ENCODE peak calls at places on chromosome 18, in five cellular contexts. W is MM.1S, J is foreskin fibroblast, B is fibroblast of mammary gland, P is GM12864. M is an unnamed sample.

GRCh38 chr18:5413447-5413846 is 117.9 kb upstream of the ZBTB14 start:
- DNase-seq in W (no peak), J (no peak), B (no peak), P (no peak), M (no peak)

GRCh38 chr18:34084635-34085034 is 140.1 kb downstream of the NOL4 start:
- DNase-seq in W (no peak), J (no peak), B (no peak), P (no peak), M (no peak)

GRCh38 chr18:24613887-24614286 is 153.4 kb downstream of the HRH4 start:
- DNase-seq in W (no peak), J (no peak), B (no peak), P (no peak), M (no peak)

GRCh38 chr18:55501594-55502345 is 86.2 kb downstream of the TCF4 start:
- DNase-seq in W (no peak), J (no peak), B (no peak), P (no peak), M (no peak)

GRCh38 chr18:75854174-75854573 is 426.7 kb upstream of the SMIM21 start:
- DNase-seq in W (peak), J (no peak), B (no peak), P (no peak), M (no peak)

GRCh38 chr18:10661333-10661732 is 135.5 kb downstream of the NAPG start:
- DNase-seq in W (no peak), J (peak), B (peak), P (no peak), M (peak)

GRCh38 chr18:26618130-26618529 is 69.8 kb upstream of the KCTD1 start:
- DNase-seq in W (no peak), J (no peak), B (no peak), P (no peak), M (no peak)

GRCh38 chr18:13611616-13612110 is 114.7 kb downstream of the FAM210A start:
- DNase-seq in W (peak), J (peak), B (peak), P (no peak), M (no peak)

GRCh38 chr18:37299471-37300304 is 265.9 kb downstream of the CELF4 start:
- DNase-seq in W (no peak), J (peak), B (peak), P (no peak), M (peak)

GRCh38 chr18:3297025-3297984 is 35.4 kb downstream of the MYL12B start:
- DNase-seq in W (peak), J (peak), B (peak), P (peak), M (peak)

GRCh38 chr18:75135158-75135725 is 73.7 kb downstream of the PTGR3 start:
- DNase-seq in W (no peak), J (no peak), B (no peak), P (no peak), M (no peak)

GRCh38 chr18:79610461-79611039 is 69.1 kb upstream of the CTDP1 start:
- DNase-seq in W (no peak), J (no peak), B (no peak), P (no peak), M (no peak)

GRCh38 chr18:47791461-47791860 is 139.0 kb downstream of the SMAD2 start:
- DNase-seq in W (no peak), J (no peak), B (no peak), P (no peak), M (no peak)

GRCh38 chr18:75003089-75003488 is 205.8 kb downstream of the PTGR3 start:
- DNase-seq in W (no peak), J (no peak), B (peak), P (no peak), M (no peak)

GRCh38 chr18:13376298-13376840 is 157.8 kb downstream of the LDLRAD4 start:
- DNase-seq in W (no peak), J (no peak), B (no peak), P (no peak), M (no peak)

GRCh38 chr18:22344908-22345670 is 72.6 kb downstream of the CTAGE1 start:
- DNase-seq in W (no peak), J (no peak), B (no peak), P (no peak), M (no peak)

GRCh38 chr18:2958819-2959298 is 54.1 kb downstream of the LPIN2 start:
- DNase-seq in W (peak), J (peak), B (peak), P (no peak), M (no peak)

GRCh38 chr18:24530630-24531111 is 70.2 kb downstream of the HRH4 start:
- DNase-seq in W (no peak), J (peak), B (peak), P (no peak), M (peak)

GRCh38 chr18:66043009-66043408 is 292.2 kb downstream of the CDH7 start:
- DNase-seq in W (no peak), J (no peak), B (no peak), P (no peak), M (no peak)

GRCh38 chr18:28884304-28884703 is 707.4 kb upstream of the CDH2 start:
- DNase-seq in W (no peak), J (no peak), B (no peak), P (no peak), M (no peak)

GRCh38 chr18:41121116-41121826 is 833.8 kb upstream of the PIK3C3 start:
- DNase-seq in W (no peak), J (peak), B (peak), P (no peak), M (no peak)

GRCh38 chr18:581106-581505 is 926 bp downstream of the CETN1 start:
- DNase-seq in W (no peak), J (no peak), B (no peak), P (no peak), M (no peak)

GRCh38 chr18:31040982-31041345 is 1.6 kb downstream of the DSC3 start:
- DNase-seq in W (no peak), J (peak), B (no peak), P (no peak), M (no peak)

GRCh38 chr18:45334188-45334587 is 281.1 kb upstream of the SLC14A2 start:
- DNase-seq in W (no peak), J (no peak), B (no peak), P (no peak), M (no peak)

GRCh38 chr18:50656396-50656795 is 96.5 kb downstream of the MAPK4 start:
- DNase-seq in W (no peak), J (no peak), B (no peak), P (no peak), M (no peak)

GRCh38 chr18:55121397-55122170 is 162.3 kb upstream of the CCDC68 start:
- DNase-seq in W (peak), J (no peak), B (no peak), P (peak), M (no peak)

GRCh38 chr18:40066368-40066767 is 1888.7 kb upstream of the PIK3C3 start:
- DNase-seq in W (no peak), J (no peak), B (no peak), P (no peak), M (no peak)

GRCh38 chr18:70558371-70558770 is 269.5 kb downstream of the SOCS6 start:
- DNase-seq in W (no peak), J (no peak), B (no peak), P (no peak), M (no peak)

GRCh38 chr18:42442661-42443060 is 487.6 kb downstream of the PIK3C3 start:
- DNase-seq in W (no peak), J (no peak), B (peak), P (no peak), M (no peak)

GRCh38 chr18:51890762-51891161 is 449.2 kb upstream of the DCC start:
- DNase-seq in W (no peak), J (peak), B (no peak), P (no peak), M (peak)

GRCh38 chr18:26655614-26656400 is 107.5 kb upstream of the KCTD1 start:
- DNase-seq in W (peak), J (peak), B (peak), P (no peak), M (no peak)

GRCh38 chr18:63160172-63160995 is 159.2 kb downstream of the BCL2 start:
- DNase-seq in W (no peak), J (no peak), B (no peak), P (no peak), M (no peak)
- H3K4me3 ChIP-seq in W (peak), J (no peak), B (no peak), P (peak), M (no peak)

DNA sequence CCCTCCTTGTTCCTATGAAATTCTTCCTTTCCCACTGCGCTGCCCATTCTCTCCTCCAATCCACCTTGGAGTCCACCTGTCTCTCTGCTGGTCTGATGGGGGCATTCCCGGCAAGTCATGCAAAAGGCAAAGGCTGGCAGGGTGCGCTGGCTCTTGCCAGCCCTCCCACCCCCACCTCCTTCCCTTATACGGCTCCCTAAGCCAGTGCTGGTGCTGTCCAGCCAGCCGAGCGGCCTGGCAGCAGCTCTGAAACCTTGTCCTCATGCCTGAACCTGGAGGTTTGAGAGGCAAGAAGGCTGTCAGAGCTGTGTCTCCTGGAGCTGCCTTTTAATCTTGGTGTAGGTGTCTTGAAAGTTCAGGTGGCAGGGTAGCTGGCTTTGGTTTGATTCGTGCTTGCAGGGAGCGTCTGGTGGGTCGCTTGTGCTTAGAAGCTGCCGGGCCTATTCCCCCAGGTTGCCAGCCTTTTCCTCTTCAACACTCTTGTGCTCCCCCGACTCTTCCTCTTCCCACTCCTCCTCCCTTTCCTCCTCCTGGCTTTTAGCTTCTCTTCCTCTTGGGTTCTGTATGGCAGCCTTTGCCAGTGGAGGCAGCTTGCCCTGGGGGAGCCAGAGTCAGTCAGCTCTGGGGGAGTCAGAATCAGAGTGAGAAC is 748 bp downstream of the LIPG start:
- DNase-seq in W (no peak), J (peak), B (peak), P (no peak), M (no peak)
- H3K4me3 ChIP-seq in W (no peak), J (no peak), B (peak), P (peak), M (peak)

DNA sequence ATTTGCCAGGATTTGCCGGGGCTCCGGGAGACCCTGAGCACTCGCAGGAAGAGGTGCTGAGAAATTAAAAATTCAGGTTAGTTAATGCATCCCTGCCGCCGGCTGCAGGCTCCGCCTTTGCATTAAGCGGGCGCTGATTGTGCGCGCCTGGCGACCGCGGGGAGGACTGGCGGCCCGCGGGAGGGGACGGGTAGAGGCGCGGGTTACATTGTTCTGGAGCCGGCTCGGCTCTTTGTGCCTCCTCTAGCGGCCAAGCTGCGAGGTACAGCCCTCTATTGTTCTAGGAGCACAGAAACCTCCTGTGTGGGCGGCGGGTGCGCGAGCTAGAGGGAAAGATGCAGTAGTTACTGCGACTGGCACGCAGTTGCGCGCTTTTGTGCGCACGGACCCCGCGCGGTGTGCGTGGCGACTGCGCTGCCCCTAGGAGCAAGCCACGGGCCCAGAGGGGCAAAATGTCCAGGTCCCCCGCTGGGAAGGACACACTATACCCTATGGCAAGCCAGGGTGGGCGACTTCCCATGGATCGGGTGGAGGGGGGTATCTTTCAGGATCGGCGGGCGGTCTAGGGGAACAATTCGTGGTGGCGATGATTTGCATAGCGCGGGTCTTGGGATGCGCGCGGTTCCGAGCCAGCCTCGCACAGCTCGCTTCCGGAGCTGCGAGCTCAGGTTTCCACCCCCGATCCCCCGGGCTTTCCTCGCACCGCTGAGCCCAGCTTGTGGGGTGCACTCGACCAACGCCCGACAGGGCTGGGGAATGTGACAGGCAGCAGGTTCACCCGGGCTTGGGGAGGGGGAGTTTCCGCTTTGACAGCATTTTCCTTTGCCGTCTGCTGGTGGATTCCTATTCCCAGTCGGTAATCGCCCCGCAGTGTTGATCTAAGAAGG is 2.9 kb downstream of the ONECUT2 start:
- DNase-seq in W (no peak), J (peak), B (peak), P (no peak), M (no peak)
- H3K4me3 ChIP-seq in W (no peak), J (no peak), B (peak), P (no peak), M (peak)

GRCh38 chr18:11747286-11747685 is 58.2 kb downstream of the GNAL start:
- DNase-seq in W (no peak), J (no peak), B (no peak), P (no peak), M (no peak)
- H3K4me3 ChIP-seq in W (no peak), J (no peak), B (no peak), P (no peak), M (no peak)